ENCODE peak calls at places on chromosomes 5 and 9, in six cellular contexts. L is SK-N-SH, Z is Panc1, C is stomach, F is HCT116, X is transverse colon. I is an unnamed sample.

GRCh38 chr9:32940740-32941139 is 60.7 kb downstream of the APTX start:
- DNase-seq in L (no peak), Z (no peak), C (no peak), F (no peak), X (no peak), I (no peak)

GRCh38 chr5:72387985-72388384 is 67.8 kb downstream of the PTCD2 start:
- DNase-seq in L (no peak), Z (peak; percentile 41), C (no peak), F (no peak), X (no peak), I (no peak)

GRCh38 chr5:17411436-17411835 is 86.6 kb upstream of the TAF11L2 start:
- DNase-seq in L (no peak), Z (no peak), C (no peak), F (no peak), X (no peak), I (no peak)

GRCh38 chr5:98700730-98701129 is 72.7 kb upstream of the RGMB start:
- DNase-seq in L (no peak), Z (no peak), C (no peak), F (no peak), X (no peak), I (no peak)

GRCh38 chr5:1515311-1515920 is 8.3 kb downstream of the LPCAT1 start:
- DNase-seq in L (peak; percentile 24), Z (no peak), C (peak; percentile 21), F (no peak), X (peak; percentile 7), I (no peak)

GRCh38 chr9:129665008-129665771 is at the start of gene PRRX2:
- DNase-seq in L (peak; percentile 92), Z (no peak), C (no peak), F (no peak), X (no peak), I (no peak)

GRCh38 chr5:32089146-32090000 is 84.7 kb downstream of the GOLPH3 start:
- DNase-seq in L (no peak), Z (no peak), C (no peak), F (no peak), X (no peak), I (peak; percentile 90)

GRCh38 chr5:147576646-147577535 is 67.0 kb upstream of the DPYSL3 start:
- DNase-seq in L (peak; percentile 49), Z (peak; percentile 24), C (peak; percentile 54), F (no peak), X (peak; percentile 53), I (peak; percentile 92)

GRCh38 chr9:22008662-22009562 is at the start of gene CDKN2B:
- DNase-seq in L (peak; percentile 97), Z (no peak), C (peak; percentile 96), F (peak; percentile 80), X (peak; percentile 97), I (peak; percentile 96)

GRCh38 chr5:15105799-15106393 is 234.3 kb upstream of the ANKH start:
- DNase-seq in L (peak; percentile 67), Z (peak; percentile 41), C (peak; percentile 37), F (peak; percentile 22), X (peak; percentile 37), I (no peak)

GRCh38 chr9:16725066-16725465 is 145.4 kb downstream of the BNC2 start:
- DNase-seq in L (no peak), Z (no peak), C (no peak), F (no peak), X (no peak), I (no peak)

GRCh38 chr9:88653926-88654325 is 118.9 kb downstream of the NXNL2 start:
- DNase-seq in L (no peak), Z (no peak), C (no peak), F (no peak), X (no peak), I (no peak)

GRCh38 chr9:76521244-76521673 is 62.3 kb downstream of the GCNT1 start:
- DNase-seq in L (no peak), Z (no peak), C (no peak), F (no peak), X (no peak), I (no peak)

GRCh38 chr5:140631831-140632365 is 1.1 kb downstream of the CD14 start:
- DNase-seq in L (no peak), Z (no peak), C (no peak), F (no peak), X (peak; percentile 49), I (no peak)

GRCh38 chr5:124655943-124656459 is 90.4 kb downstream of the ZNF608 start:
- DNase-seq in L (peak; percentile 57), Z (peak; percentile 80), C (peak; percentile 70), F (peak; percentile 78), X (peak; percentile 80), I (peak; percentile 57)

GRCh38 chr9:110307191-110307590 is 30.5 kb downstream of the TXNDC8 start:
- DNase-seq in L (no peak), Z (no peak), C (no peak), F (no peak), X (no peak), I (no peak)

GRCh38 chr9:110308504-110309109 is 29.1 kb downstream of the TXNDC8 start:
- DNase-seq in L (no peak), Z (no peak), C (no peak), F (no peak), X (no peak), I (no peak)

DNA sequence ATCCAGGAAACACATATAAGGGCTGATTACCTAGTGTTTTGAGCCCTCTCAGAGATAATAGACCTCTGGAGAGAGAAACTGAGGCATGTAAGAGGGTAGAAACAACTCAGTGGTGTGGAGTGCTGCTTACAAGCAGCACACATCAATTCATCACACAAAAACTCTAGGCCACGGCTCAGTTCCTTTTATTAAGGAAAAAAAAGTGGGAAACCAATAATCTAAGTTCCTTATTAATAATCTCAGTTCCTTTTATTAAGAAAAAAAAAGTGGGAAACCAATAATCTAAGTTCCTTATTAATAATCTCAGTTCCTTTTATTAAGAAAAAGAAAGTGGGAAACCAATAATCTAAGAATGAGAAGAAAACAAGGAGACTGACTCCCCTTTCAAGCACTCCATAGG is 28.0 kb downstream of the TXNDC8 start:
- DNase-seq in L (no peak), Z (no peak), C (no peak), F (no peak), X (no peak), I (no peak)
- TF ChIP-seq POLR2AphosphoS5 in L (no peak), Z (no peak), C (no peak), F (no peak), X (no peak), I (no peak)

GRCh38 chr5:129410488-129410887 is 49.6 kb upstream of the ADAMTS19 start:
- DNase-seq in L (no peak), Z (no peak), C (no peak), F (no peak), X (no peak), I (no peak)
- H3K27ac ChIP-seq in L (no peak overlapping the region), Z (no peak overlapping the region), C (no peak overlapping the region), F (no peak overlapping the region), X (no peak overlapping the region), I (no peak overlapping the region)

GRCh38 chr5:317086-317811 is 4.3 kb upstream of the AHRR start:
- DNase-seq in L (peak; percentile 74), Z (peak; percentile 42), C (no peak), F (peak; percentile 52), X (peak; percentile 38), I (no peak)
- TF ChIP-seq POLR2AphosphoS5 in L (no peak), Z (no peak), C (no peak), F (no peak), X (no peak), I (no peak)

GRCh38 chr9:3863686-3864085 is 337.9 kb upstream of the RFX3 start:
- DNase-seq in L (no peak), Z (no peak), C (no peak), F (no peak), X (no peak), I (no peak)
- H3K27ac ChIP-seq in L (peak overlapping the region; percentile 72), Z (no peak overlapping the region), C (no peak overlapping the region), F (peak overlapping the region; percentile 35), X (no peak overlapping the region), I (no peak overlapping the region)

DNA sequence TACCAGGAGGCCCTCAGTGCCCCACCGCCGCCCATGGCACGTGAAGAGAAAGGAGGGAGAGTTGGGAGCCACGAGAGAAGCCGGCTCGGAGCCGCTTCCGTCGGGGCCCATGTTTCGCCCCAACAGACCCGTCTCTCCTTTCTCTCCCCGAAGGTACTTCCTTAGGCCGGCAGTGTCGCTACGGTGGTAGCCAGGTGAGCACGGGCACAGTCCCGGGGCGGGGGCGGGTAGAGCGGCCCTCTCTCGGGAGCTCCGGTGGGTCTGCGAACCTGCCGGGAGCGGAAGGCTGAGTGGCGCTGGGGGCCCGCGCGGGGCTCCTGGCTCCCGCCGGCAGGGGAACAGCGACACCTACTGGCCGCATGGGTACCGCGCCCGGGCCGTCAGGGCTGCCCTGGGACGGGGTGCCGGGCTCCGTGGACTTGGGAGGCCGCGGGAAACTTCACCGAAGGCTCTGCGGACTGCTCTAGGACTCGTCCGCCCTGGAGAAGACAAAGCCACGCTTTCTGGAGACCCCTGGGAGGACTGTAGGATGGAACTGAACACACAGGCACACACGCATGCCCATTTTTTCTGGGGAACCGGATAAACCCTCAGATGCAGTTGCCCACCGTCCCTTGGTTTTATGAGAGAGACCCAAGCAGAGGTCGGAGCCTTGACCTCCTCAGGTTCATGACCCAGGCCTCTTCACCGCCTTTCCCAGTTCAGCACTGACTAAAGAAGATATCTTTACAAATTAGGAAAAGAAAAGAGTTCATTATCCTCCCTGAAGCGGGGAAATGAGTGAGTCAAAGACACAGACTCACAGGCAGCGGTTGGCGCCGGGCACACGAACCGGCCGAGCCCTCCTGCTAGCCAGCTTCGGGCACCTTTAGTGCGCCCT is 202.5 kb downstream of the MEF2C start:
- DNase-seq in L (peak; percentile 94), Z (no peak), C (peak; percentile 78), F (peak; percentile 24), X (peak; percentile 75), I (no peak)
- TF ChIP-seq POLR2AphosphoS5 in L (no peak), Z (no peak), C (peak; percentile 23), F (no peak), X (no peak), I (no peak)

GRCh38 chr9:121764371-121764730 is 112.9 kb downstream of the DAB2IP start:
- DNase-seq in L (no peak), Z (no peak), C (no peak), F (no peak), X (no peak), I (no peak)
- H3K27ac ChIP-seq in L (peak overlapping the region; percentile 50), Z (no peak overlapping the region), C (peak overlapping the region; percentile 76), F (peak overlapping the region; percentile 68), X (no peak overlapping the region), I (peak overlapping the region; percentile 57)